ENCODE peak calls at places on chromosomes 3 and 15, in five cellular contexts. W, V, Z, Y and A are unnamed samples.

GRCh38 chr3:173403376-173403775 is 5.8 kb downstream of the NLGN1 start:
- DNase-seq in W (no peak), V (no peak), Z (peak), Y (no peak), A (no peak)

GRCh38 chr15:60370804-60371700 is 26.7 kb downstream of the ANXA2 start:
- DNase-seq in W (peak), V (no peak), Z (peak), Y (no peak), A (no peak)

GRCh38 chr3:194688207-194688711 is 2.6 kb downstream of the FAM43A start:
- DNase-seq in W (peak), V (peak), Z (peak), Y (peak), A (peak)

GRCh38 chr3:16468114-16469098 is 45.1 kb downstream of the RFTN1 start:
- DNase-seq in W (peak), V (no peak), Z (no peak), Y (peak), A (no peak)

GRCh38 chr3:104461431-104461830 is 905.3 kb upstream of the ALCAM start:
- DNase-seq in W (no peak), V (no peak), Z (no peak), Y (peak), A (no peak)

GRCh38 chr15:56804908-56805307 is 71.6 kb upstream of the ZNF280D start:
- DNase-seq in W (no peak), V (no peak), Z (peak), Y (no peak), A (no peak)

GRCh38 chr15:29554531-29554930 is 267.7 kb downstream of the TJP1 start:
- DNase-seq in W (no peak), V (no peak), Z (no peak), Y (no peak), A (peak)

GRCh38 chr3:134038716-134039115 is 9.0 kb upstream of the SLCO2A1 start:
- DNase-seq in W (no peak), V (no peak), Z (no peak), Y (no peak), A (no peak)

GRCh38 chr3:110856916-110857315 is 214.7 kb upstream of the NECTIN3 start:
- DNase-seq in W (no peak), V (no peak), Z (no peak), Y (no peak), A (no peak)

GRCh38 chr15:27769652-27770051 is 329.5 kb downstream of the OCA2 start:
- DNase-seq in W (no peak), V (no peak), Z (no peak), Y (no peak), A (no peak)

GRCh38 chr15:78872972-78873795 is 494 bp downstream of the MORF4L1 start:
- DNase-seq in W (peak), V (peak), Z (peak), Y (peak), A (peak)
- H3K23ac ChIP-seq in W (peak), V (peak), Z (peak), Y (peak), A (peak)

DNA sequence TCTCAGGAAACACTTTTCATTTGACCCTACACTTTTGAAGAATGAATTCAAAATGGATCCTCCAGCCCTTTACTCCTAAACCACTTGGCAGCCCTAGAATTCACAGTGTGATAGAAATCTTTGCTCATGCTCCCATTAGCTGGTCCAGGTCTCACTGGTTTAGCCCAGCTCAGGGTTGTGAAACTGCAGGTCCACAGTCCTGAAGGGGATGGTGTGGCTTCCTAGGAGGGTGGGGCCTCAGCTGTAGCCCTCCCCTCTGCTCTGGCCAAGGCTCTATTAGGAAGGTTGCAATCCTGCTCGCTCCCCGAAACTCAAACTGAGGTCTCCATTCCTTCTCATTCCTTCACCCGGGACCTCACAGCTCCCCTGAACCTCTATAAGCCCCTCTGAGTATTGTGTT is 21.6 kb upstream of the TICRR start:
- DNase-seq in W (no peak), V (no peak), Z (no peak), Y (no peak), A (no peak)
- H3K23ac ChIP-seq in W (no peak), V (no peak), Z (no peak), Y (no peak), A (no peak)

DNA sequence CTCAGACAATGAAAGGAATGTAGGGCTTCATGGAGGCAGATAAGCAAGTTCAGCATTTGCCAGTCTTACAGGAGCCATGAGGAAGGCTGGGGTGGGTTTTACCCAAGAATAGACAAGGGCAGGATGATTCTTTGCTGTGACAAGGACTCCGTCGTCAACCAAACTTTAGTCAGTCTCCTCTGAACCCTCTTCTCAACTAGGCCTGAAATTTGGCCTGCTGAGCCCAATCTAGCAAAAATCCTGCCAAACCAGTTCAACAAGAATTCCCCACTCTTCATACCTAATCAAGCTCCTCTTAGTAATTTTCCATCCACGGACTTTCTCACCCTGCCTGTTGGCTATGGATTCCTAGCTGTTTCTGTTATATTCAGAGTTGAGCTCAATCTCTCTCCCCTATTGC is 280.5 kb downstream of the TBL1XR1 start:
- DNase-seq in W (no peak), V (no peak), Z (no peak), Y (peak), A (peak)
- H3K23ac ChIP-seq in W (no peak), V (no peak), Z (no peak), Y (no peak), A (no peak)

DNA sequence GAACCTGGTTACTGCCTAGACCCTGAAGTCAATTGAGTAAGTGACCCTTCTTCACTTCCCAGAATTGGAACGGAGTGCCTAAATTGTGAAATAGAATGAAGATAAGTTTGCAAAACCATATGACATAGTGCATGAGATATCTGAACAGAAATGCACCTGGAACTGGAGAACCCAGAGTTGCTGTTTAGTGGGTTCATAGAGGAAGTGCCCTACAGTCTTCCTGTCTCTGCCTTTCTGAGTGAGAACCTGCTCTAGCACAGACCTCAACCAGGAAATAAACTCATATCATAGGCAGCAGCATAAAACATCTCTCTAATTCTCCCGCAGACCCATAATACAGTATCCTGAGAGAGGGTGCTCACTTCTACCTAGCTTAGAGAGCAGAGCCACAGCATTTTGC is 82.9 kb downstream of the EOMES start:
- DNase-seq in W (no peak), V (no peak), Z (no peak), Y (no peak), A (no peak)
- H3K23ac ChIP-seq in W (no peak), V (no peak), Z (no peak), Y (no peak), A (no peak)

DNA sequence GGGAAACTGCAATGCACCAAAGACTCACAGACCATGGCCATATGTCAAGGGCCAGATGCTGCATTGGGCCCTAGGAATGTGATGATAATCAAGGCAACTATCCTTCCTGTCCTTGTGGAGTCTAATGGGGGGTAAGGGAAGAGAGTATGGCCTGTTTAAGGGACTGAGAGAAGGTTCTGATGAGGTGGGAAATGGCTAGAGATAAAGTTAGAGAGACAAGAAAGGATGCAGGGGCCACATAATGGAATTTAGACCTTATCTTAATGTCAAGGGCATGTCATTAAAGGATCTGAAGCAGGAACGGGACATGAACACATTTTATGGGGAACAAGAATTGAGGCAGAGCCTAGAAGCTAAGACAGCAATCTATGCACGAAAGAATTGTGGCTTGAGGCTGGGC is 30.0 kb upstream of the ABHD17C start:
- DNase-seq in W (no peak), V (no peak), Z (no peak), Y (peak), A (no peak)
- H3K23ac ChIP-seq in W (no peak), V (no peak), Z (no peak), Y (no peak), A (no peak)